ENCODE peak calls at places on chromosomes 1 and 21, in seven cellular contexts. I is testis; E is colonic mucosa; K is SJSA1; Q is CD4-positive, CD25-positive, alpha-beta regulatory T cell; V is A549; A is ovary. H is an unnamed sample. For H3K4me1, the result is how much of the 10 kb centered on the place peaks cover.

GRCh38 chr1:29586215-29586614 is 349.9 kb downstream of the PTPRU start:
- DNase-seq in I (no peak), E (no peak), K (peak), Q (no peak), V (no peak), A (no peak), H (no peak)

GRCh38 chr1:240314845-240315746 is 223.4 kb downstream of the FMN2 start:
- DNase-seq in I (no peak), E (no peak), K (no peak), Q (no peak), V (no peak), A (no peak), H (no peak)

GRCh38 chr1:77560741-77561140 is 121.7 kb downstream of the ZZZ3 start:
- DNase-seq in I (no peak), E (no peak), K (no peak), Q (no peak), V (no peak), A (no peak), H (no peak)

GRCh38 chr1:25008192-25008485 is 78.1 kb upstream of the RUNX3 start:
- DNase-seq in I (no peak), E (no peak), K (no peak), Q (no peak), V (no peak), A (no peak), H (no peak)

GRCh38 chr21:26555554-26555953 is 17.5 kb downstream of the CYYR1 start:
- DNase-seq in I (no peak), E (no peak), K (no peak), Q (no peak), V (no peak), A (no peak), H (no peak)

GRCh38 chr21:45957551-45957950 is 24.0 kb upstream of the COL6A1 start:
- DNase-seq in I (no peak), E (no peak), K (no peak), Q (no peak), V (no peak), A (no peak), H (no peak)

GRCh38 chr1:202173993-202174392 is 13.6 kb upstream of the PTPN7 start:
- DNase-seq in I (no peak), E (no peak), K (no peak), Q (no peak), V (no peak), A (no peak), H (no peak)

GRCh38 chr1:160675641-160676410 is 29.0 kb upstream of the SLAMF1 start:
- DNase-seq in I (peak), E (peak), K (no peak), Q (peak), V (peak), A (peak), H (peak)

GRCh38 chr1:29342351-29342750 is 106.0 kb downstream of the PTPRU start:
- DNase-seq in I (no peak), E (no peak), K (no peak), Q (no peak), V (no peak), A (no peak), H (no peak)

GRCh38 chr1:46490603-46491499 is 1.2 kb downstream of the DMBX1 start:
- DNase-seq in I (no peak), E (no peak), K (no peak), Q (no peak), V (no peak), A (no peak), H (no peak)

GRCh38 chr1:33080373-33080772 is 580 bp upstream of the AZIN2 start:
- DNase-seq in I (no peak), E (no peak), K (no peak), Q (no peak), V (no peak), A (no peak), H (no peak)

GRCh38 chr1:81654147-81654546 is 146.6 kb upstream of the ADGRL2 start:
- DNase-seq in I (no peak), E (no peak), K (no peak), Q (no peak), V (no peak), A (no peak), H (no peak)

GRCh38 chr21:45236481-45236880 is 51.2 kb downstream of the POFUT2 start:
- DNase-seq in I (no peak), E (no peak), K (no peak), Q (no peak), V (no peak), A (no peak), H (no peak)

GRCh38 chr1:113058861-113059441 is 14.0 kb upstream of the LRIG2 start:
- DNase-seq in I (no peak), E (no peak), K (no peak), Q (no peak), V (no peak), A (no peak), H (no peak)

GRCh38 chr1:156511656-156512055 is 11.1 kb upstream of the MEF2D start:
- DNase-seq in I (no peak), E (no peak), K (no peak), Q (no peak), V (peak), A (no peak), H (no peak)

GRCh38 chr1:37475380-37476086 is 1.2 kb downstream of the ZC3H12A start:
- DNase-seq in I (no peak), E (no peak), K (no peak), Q (peak), V (no peak), A (peak), H (no peak)

GRCh38 chr21:25175938-25176337 is 431.3 kb downstream of the MRPL39 start:
- DNase-seq in I (no peak), E (no peak), K (no peak), Q (no peak), V (no peak), A (no peak), H (no peak)

GRCh38 chr1:230972855-230973271 is 5.8 kb downstream of the TTC13 start:
- DNase-seq in I (no peak), E (peak), K (no peak), Q (peak), V (no peak), A (no peak), H (peak)

GRCh38 chr1:81571946-81572345 is 228.8 kb upstream of the ADGRL2 start:
- DNase-seq in I (no peak), E (no peak), K (no peak), Q (no peak), V (no peak), A (no peak), H (no peak)

GRCh38 chr1:56508523-56508983 is 70.8 kb downstream of the PLPP3 start:
- DNase-seq in I (peak), E (peak), K (no peak), Q (no peak), V (no peak), A (no peak), H (no peak)

GRCh38 chr1:219990782-219991510 is 55.4 kb downstream of the EPRS1 start:
- DNase-seq in I (no peak), E (no peak), K (no peak), Q (no peak), V (peak), A (no peak), H (no peak)

GRCh38 chr1:6517435-6517851 is 26.0 kb upstream of the PLEKHG5 start:
- DNase-seq in I (no peak), E (no peak), K (no peak), Q (no peak), V (no peak), A (no peak), H (no peak)

GRCh38 chr21:44568667-44569556 is 4.6 kb upstream of the KRTAP10-4 start:
- DNase-seq in I (no peak), E (no peak), K (no peak), Q (no peak), V (no peak), A (no peak), H (no peak)

GRCh38 chr1:212110617-212111016 is 75.1 kb downstream of the DTL start:
- DNase-seq in I (no peak), E (no peak), K (no peak), Q (no peak), V (no peak), A (no peak), H (no peak)

GRCh38 chr1:51661081-51661518 is 44.2 kb downstream of the OSBPL9 start:
- DNase-seq in I (no peak), E (no peak), K (peak), Q (no peak), V (peak), A (no peak), H (no peak)

GRCh38 chr1:29532285-29532684 is 296.0 kb downstream of the PTPRU start:
- DNase-seq in I (no peak), E (no peak), K (peak), Q (no peak), V (no peak), A (no peak), H (peak)

GRCh38 chr1:89802841-89803240 is 18.0 kb upstream of the LRRC8D start:
- DNase-seq in I (no peak), E (no peak), K (no peak), Q (no peak), V (no peak), A (no peak), H (no peak)

GRCh38 chr1:184022651-184023050 is 14.9 kb downstream of the COLGALT2 start:
- DNase-seq in I (no peak), E (no peak), K (no peak), Q (no peak), V (no peak), A (no peak), H (no peak)

GRCh38 chr1:9289090-9289534 is 3.6 kb upstream of the SPSB1 start:
- DNase-seq in I (peak), E (peak), K (peak), Q (peak), V (no peak), A (peak), H (peak)

GRCh38 chr1:169027607-169028320 is 78.7 kb upstream of the ATP1B1 start:
- DNase-seq in I (peak), E (no peak), K (no peak), Q (no peak), V (no peak), A (peak), H (no peak)

GRCh38 chr1:179921981-179922380 is 32.6 kb upstream of the CEP350 start:
- DNase-seq in I (no peak), E (no peak), K (no peak), Q (no peak), V (no peak), A (no peak), H (no peak)

GRCh38 chr1:193325042-193325441 is 138.6 kb upstream of the B3GALT2 start:
- DNase-seq in I (no peak), E (no peak), K (no peak), Q (no peak), V (no peak), A (no peak), H (no peak)

GRCh38 chr1:168265596-168265995 is 15.1 kb upstream of the TBX19 start:
- DNase-seq in I (no peak), E (no peak), K (no peak), Q (no peak), V (no peak), A (no peak), H (no peak)

GRCh38 chr1:32246888-32247273 is at the start of gene FAM167B:
- DNase-seq in I (peak), E (peak), K (no peak), Q (no peak), V (no peak), A (no peak), H (no peak)

GRCh38 chr21:39084073-39084472 is 99.2 kb downstream of the PSMG1 start:
- DNase-seq in I (no peak), E (no peak), K (no peak), Q (no peak), V (no peak), A (no peak), H (no peak)

GRCh38 chr1:60034999-60035398 is 38.6 kb downstream of the C1orf87 start:
- DNase-seq in I (no peak), E (no peak), K (no peak), Q (no peak), V (no peak), A (no peak), H (no peak)

GRCh38 chr1:159911668-159912067 is 11.7 kb upstream of the CFAP45 start:
- DNase-seq in I (no peak), E (no peak), K (no peak), Q (no peak), V (no peak), A (no peak), H (no peak)

GRCh38 chr1:94434339-94435092 is 16.3 kb downstream of the ABCD3 start:
- DNase-seq in I (no peak), E (no peak), K (no peak), Q (no peak), V (no peak), A (no peak), H (no peak)

GRCh38 chr21:26098758-26099157 is 71.8 kb downstream of the APP start:
- DNase-seq in I (no peak), E (no peak), K (no peak), Q (no peak), V (no peak), A (no peak), H (no peak)

GRCh38 chr1:228469413-228470162 is 17.6 kb upstream of the RNF187 start:
- DNase-seq in I (no peak), E (no peak), K (no peak), Q (no peak), V (no peak), A (no peak), H (no peak)
- H3K4me3 ChIP-seq in I (no peak), E (no peak), K (no peak), Q (no peak), V (no peak), A (no peak), H (no peak)

DNA sequence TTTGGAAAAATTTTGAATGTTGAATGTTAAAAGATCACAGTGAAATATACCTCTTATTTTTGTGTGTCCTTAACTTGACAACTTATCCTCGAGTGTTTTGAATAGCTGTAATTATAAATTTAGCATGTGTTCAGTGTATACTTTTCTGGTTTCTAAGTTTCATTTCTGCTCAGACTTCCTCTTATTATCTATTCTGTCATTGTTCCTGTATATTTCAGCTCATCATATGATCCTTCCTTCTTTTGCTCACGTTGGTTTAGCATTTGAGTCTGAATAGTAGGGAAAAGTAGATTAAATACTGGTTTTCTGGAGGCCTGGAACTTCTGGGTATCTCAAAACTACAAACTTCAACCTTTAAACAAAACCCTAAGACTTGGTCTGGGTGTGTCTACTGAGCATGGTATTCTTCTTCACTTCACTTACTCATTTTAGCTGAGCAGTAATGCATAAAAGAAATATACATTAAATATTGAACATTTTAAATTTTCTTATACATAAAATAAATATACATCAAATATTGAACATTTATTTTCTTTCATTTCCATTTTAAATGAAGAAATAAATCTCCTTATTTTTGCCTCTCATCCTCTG is 3.3 kb upstream of the ATP6V1G3 start:
- DNase-seq in I (no peak), E (no peak), K (no peak), Q (no peak), V (no peak), A (no peak), H (no peak)
- H3K4me1 ChIP-seq in I (under half), E (under half), K (under half), Q (under half), V (under half), A (under half), H (under half)

GRCh38 chr1:155078496-155079209 is at the start of gene EFNA3:
- DNase-seq in I (peak), E (peak), K (peak), Q (peak), V (peak), A (peak), H (peak)
- H3K4me3 ChIP-seq in I (peak), E (peak), K (peak), Q (no peak), V (peak), A (peak), H (peak)

GRCh38 chr21:21236981-21237380 is 238.8 kb downstream of the NCAM2 start:
- DNase-seq in I (no peak), E (no peak), K (no peak), Q (no peak), V (no peak), A (no peak), H (no peak)

GRCh38 chr21:21238882-21239400 is 240.7 kb downstream of the NCAM2 start:
- DNase-seq in I (no peak), E (no peak), K (no peak), Q (no peak), V (no peak), A (no peak), H (no peak)
- H3K4me1 ChIP-seq in I (under half), E (under half), K (under half), Q (under half), V (under half), A (under half), H (under half)

DNA sequence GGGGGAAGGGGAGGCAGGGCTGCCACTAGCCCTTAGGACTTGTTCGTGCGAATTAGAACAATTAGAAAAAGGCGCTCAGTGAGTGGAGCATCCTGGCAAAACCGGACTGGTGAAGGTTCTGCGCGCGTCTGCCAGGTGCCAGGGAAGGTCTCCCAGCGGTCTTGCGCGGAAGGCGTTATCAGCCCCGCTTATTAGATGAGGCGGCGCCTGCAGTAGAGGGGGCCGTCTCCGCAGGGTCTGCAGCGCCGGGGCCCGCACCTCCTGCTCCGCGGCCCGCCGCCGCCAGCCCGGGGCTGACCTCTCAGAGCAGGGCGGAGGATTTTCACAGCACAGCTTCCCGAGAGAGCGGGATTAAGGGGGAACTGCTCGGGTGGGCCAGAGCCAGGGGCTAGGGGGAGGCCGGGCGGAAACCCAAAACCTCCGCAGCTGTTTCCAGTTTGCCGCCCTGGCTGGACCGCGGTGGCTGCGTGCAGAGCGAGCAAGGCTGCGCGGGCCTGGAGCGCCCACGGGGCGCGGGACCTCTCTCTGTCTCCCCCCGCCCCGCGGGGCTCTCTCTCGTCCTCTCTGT is 155.2 kb downstream of the FOXD2 start:
- DNase-seq in I (no peak), E (no peak), K (no peak), Q (no peak), V (no peak), A (no peak), H (no peak)
- H3K4me3 ChIP-seq in I (no peak), E (no peak), K (no peak), Q (no peak), V (no peak), A (no peak), H (no peak)

GRCh38 chr1:224430511-224431113 is 4.0 kb downstream of the WDR26 start:
- DNase-seq in I (no peak), E (peak), K (no peak), Q (peak), V (peak), A (no peak), H (peak)
- H3K4me1 ChIP-seq in I (under half), E (under half), K (under half), Q (half or more), V (half or more), A (under half), H (under half)

GRCh38 chr1:206905295-206906164 is 8.3 kb downstream of the IL24 start:
- DNase-seq in I (no peak), E (no peak), K (peak), Q (no peak), V (peak), A (no peak), H (peak)
- H3K4me3 ChIP-seq in I (no peak), E (no peak), K (no peak), Q (peak), V (no peak), A (no peak), H (no peak)

GRCh38 chr1:12480031-12480430 is 138.0 kb downstream of the DHRS3 start:
- DNase-seq in I (no peak), E (no peak), K (no peak), Q (no peak), V (no peak), A (no peak), H (no peak)
- H3K4me1 ChIP-seq in I (under half), E (half or more), K (half or more), Q (under half), V (half or more), A (under half), H (half or more)

GRCh38 chr1:11800756-11801433 is 4.9 kb downstream of the MTHFR start:
- DNase-seq in I (no peak), E (no peak), K (no peak), Q (no peak), V (no peak), A (peak), H (no peak)
- H3K4me3 ChIP-seq in I (no peak), E (no peak), K (no peak), Q (no peak), V (no peak), A (no peak), H (no peak)

GRCh38 chr1:154886281-154887036 is 16.4 kb upstream of the KCNN3 start:
- DNase-seq in I (no peak), E (no peak), K (no peak), Q (no peak), V (no peak), A (no peak), H (no peak)
- H3K4me1 ChIP-seq in I (under half), E (under half), K (under half), Q (under half), V (under half), A (under half), H (under half)